ENCODE peak calls at places on chromosomes 6 and 20, in seven cellular contexts. W is activated CD4-positive, alpha-beta T cell treated with anti-CD3 and anti-CD28 coated beads, Interleukin-2, amount 50 U/mL, for 4 hours; U is hypothalamus; K is CD4-positive, CD25-positive, alpha-beta regulatory T cell; Z is H54; A is naive thymus-derived CD8-positive, alpha-beta T cell; V is activated B cell treated with CpG ODN at 0.5 μM for 24 hours. T is an unnamed sample.

GRCh38 chr20:5065489-5066383 is 54.0 kb downstream of the PCNA start:
- DNase-seq in Z (peak; percentile 85), V (no peak), W (no peak), K (no peak), A (no peak), U (no peak), T (peak; percentile 85)

GRCh38 chr6:112694986-112695385 is 347.9 kb downstream of the RFPL4B start:
- DNase-seq in A (no peak), W (no peak), K (no peak), V (no peak), U (no peak), Z (no peak), T (no peak)

GRCh38 chr6:161076211-161076677 is 84.7 kb downstream of the MAP3K4 start:
- DNase-seq in U (no peak), W (peak; percentile 13), K (peak; percentile 59), A (peak; percentile 32), Z (no peak), V (no peak), T (no peak)

GRCh38 chr6:149140137-149140909 is 177.2 kb upstream of the TAB2 start:
- DNase-seq in W (peak; percentile 39), U (no peak), K (peak; percentile 47), V (peak; percentile 25), A (peak; percentile 55), Z (no peak), T (no peak)

GRCh38 chr6:148657053-148657452 is 89.8 kb upstream of the UST start:
- DNase-seq in K (no peak), W (no peak), Z (no peak), A (no peak), U (no peak), V (no peak), T (peak; percentile 34)

GRCh38 chr6:168018664-168019063 is 21.2 kb downstream of the KIF25 start:
- DNase-seq in K (no peak), Z (no peak), W (no peak), A (no peak), U (no peak), V (no peak), T (no peak)

GRCh38 chr6:10569392-10570127 is 48.4 kb downstream of the GCNT2 start:
- DNase-seq in V (no peak), W (no peak), A (no peak), U (no peak), Z (no peak), K (no peak), T (no peak)

GRCh38 chr6:134437376-134437775 is 119.5 kb upstream of the SGK1 start:
- DNase-seq in K (no peak), Z (no peak), V (no peak), U (no peak), W (peak; percentile 7), A (no peak), T (no peak)

GRCh38 chr20:9442858-9443257 is 71.5 kb upstream of the LAMP5 start:
- DNase-seq in W (no peak), A (no peak), Z (no peak), K (no peak), U (no peak), V (no peak), T (no peak)

GRCh38 chr6:149477544-149477943 is 7.3 kb downstream of the ZC3H12D start:
- DNase-seq in K (no peak), W (no peak), A (no peak), U (no peak), V (no peak), Z (no peak), T (no peak)

GRCh38 chr6:53894086-53894485 is 99.3 kb downstream of the LRRC1 start:
- DNase-seq in V (no peak), K (no peak), W (no peak), Z (no peak), A (no peak), U (no peak), T (no peak)

GRCh38 chr6:68994561-68994960 is 359.5 kb downstream of the ADGRB3 start:
- DNase-seq in Z (no peak), V (no peak), K (no peak), U (no peak), W (no peak), A (no peak), T (no peak)

GRCh38 chr6:82737965-82738364 is 327.7 kb downstream of the UBE3D start:
- DNase-seq in U (no peak), Z (no peak), K (no peak), V (no peak), W (no peak), A (no peak), T (no peak)

GRCh38 chr6:111219785-111220184 is 132.5 kb downstream of the SLC16A10 start:
- DNase-seq in V (no peak), A (no peak), W (no peak), K (no peak), Z (no peak), U (no peak), T (no peak)

GRCh38 chr20:16759161-16759523 is 11.0 kb downstream of the OTOR start:
- DNase-seq in A (no peak), K (no peak), U (no peak), W (no peak), V (no peak), Z (no peak), T (no peak)

GRCh38 chr6:159701413-159701999 is 8.5 kb upstream of the SOD2 start:
- DNase-seq in W (no peak), Z (no peak), K (no peak), U (no peak), V (no peak), A (no peak), T (no peak)

GRCh38 chr6:21595951-21596378 is 2.4 kb downstream of the SOX4 start:
- DNase-seq in K (peak; percentile 12), V (peak; percentile 22), A (no peak), Z (no peak), U (no peak), W (no peak), T (peak; percentile 78)

GRCh38 chr6:38713812-38714211 is 1.3 kb upstream of the DNAH8 start:
- DNase-seq in K (no peak), V (no peak), W (peak; percentile 15), Z (no peak), A (no peak), U (no peak), T (no peak)

GRCh38 chr6:10880366-10880765 is 1.5 kb downstream of the GCM2 start:
- DNase-seq in A (no peak), V (no peak), K (no peak), W (no peak), U (no peak), Z (no peak), T (no peak)

GRCh38 chr20:56004611-56005388 is 519 bp downstream of the CBLN4 start:
- DNase-seq in Z (no peak), W (no peak), A (no peak), K (no peak), V (no peak), U (no peak), T (peak; percentile 71)

GRCh38 chr6:116012966-116013365 is 47.7 kb downstream of the FRK start:
- DNase-seq in Z (no peak), V (no peak), W (no peak), U (no peak), A (no peak), K (no peak), T (no peak)

GRCh38 chr6:78268591-78268990 is 598.8 kb upstream of the IRAK1BP1 start:
- DNase-seq in W (no peak), V (no peak), A (no peak), U (no peak), K (no peak), Z (no peak), T (no peak)

GRCh38 chr6:32790306-32790705 is 26.5 kb downstream of the HLA-DOB start:
- DNase-seq in U (no peak), W (no peak), Z (no peak), K (no peak), A (no peak), V (no peak), T (no peak)

GRCh38 chr6:44353336-44353735 is 10.9 kb downstream of the SPATS1 start:
- DNase-seq in Z (no peak), V (no peak), W (no peak), U (no peak), A (no peak), K (no peak), T (no peak)

GRCh38 chr6:167047554-167047953 is 48.4 kb downstream of the CEP43 start:
- DNase-seq in Z (no peak), V (peak; percentile 36), K (peak; percentile 49), U (no peak), A (no peak), W (peak; percentile 34), T (peak; percentile 90)

GRCh38 chr6:108118791-108119211 is 44.3 kb upstream of the OSTM1 start:
- DNase-seq in V (no peak), W (no peak), U (no peak), A (no peak), Z (no peak), K (no peak), T (no peak)

GRCh38 chr6:72855471-72855870 is 233.6 kb downstream of the KCNQ5 start:
- DNase-seq in Z (no peak), V (no peak), U (no peak), W (no peak), A (no peak), K (no peak), T (no peak)

GRCh38 chr20:20466341-20466879 is 98.5 kb downstream of the INSM1 start:
- DNase-seq in U (no peak), Z (no peak), K (no peak), V (peak; percentile 30), W (no peak), A (no peak), T (no peak)

GRCh38 chr6:101167638-101168037 is 225.9 kb upstream of the GRIK2 start:
- DNase-seq in W (no peak), U (no peak), A (no peak), K (no peak), V (no peak), Z (no peak), T (peak; percentile 41)

GRCh38 chr6:7974932-7975763 is 64.6 kb upstream of the TXNDC5 start:
- DNase-seq in A (no peak), V (no peak), Z (peak; percentile 61), W (no peak), U (peak; percentile 79), K (no peak), T (no peak)

GRCh38 chr6:75327807-75328206 is 43.2 kb upstream of the TMEM30A start:
- DNase-seq in U (no peak), K (no peak), W (no peak), Z (no peak), V (no peak), A (no peak), T (no peak)

GRCh38 chr20:63544958-63545516 is 2.5 kb downstream of the SRMS start:
- DNase-seq in U (no peak), Z (peak; percentile 99), A (no peak), W (no peak), V (no peak), K (no peak), T (no peak)

GRCh38 chr6:46024122-46024769 is 8.6 kb upstream of the CLIC5 start:
- DNase-seq in U (no peak), Z (no peak), W (no peak), K (no peak), A (no peak), V (no peak), T (no peak)

T was measured in left lung.